ENCODE peak calls at places on chromosome X, in four cellular contexts. One of them, this sample, is unnamed.

GRCh38 chrX:7372843-7373525 is 225.0 kb upstream of the PUDP start:
- DNase-seq in GM12891: no peak
- DNase-seq in GM12878: no peak
- DNase-seq in K562: no peak
- DNase-seq in this sample: peak; percentile 3

GRCh38 chrX:38799995-38800394 is 1.3 kb upstream of the MID1IP1 start:
- DNase-seq in GM12891: no peak
- DNase-seq in GM12878: no peak
- DNase-seq in K562: no peak
- DNase-seq in this sample: no peak

GRCh38 chrX:24190500-24191156 is 41.1 kb downstream of the ZFX start:
- DNase-seq in GM12891: no peak
- DNase-seq in GM12878: no peak
- DNase-seq in K562: no peak
- DNase-seq in this sample: no peak

GRCh38 chrX:155745792-155746191 is 133.0 kb upstream of the TMLHE start:
- DNase-seq in GM12891: no peak
- DNase-seq in GM12878: no peak
- DNase-seq in K562: peak; percentile 56
- DNase-seq in this sample: no peak

GRCh38 chrX:100615015-100615414 is 21.6 kb downstream of the TSPAN6 start:
- DNase-seq in GM12891: no peak
- DNase-seq in GM12878: peak; percentile 32
- DNase-seq in K562: peak; percentile 7
- DNase-seq in this sample: no peak

GRCh38 chrX:68801737-68802290 is 27.0 kb upstream of the EFNB1 start:
- DNase-seq in GM12891: no peak
- DNase-seq in GM12878: no peak
- DNase-seq in K562: no peak
- DNase-seq in this sample: no peak

GRCh38 chrX:40996886-40997530 is 88.2 kb upstream of the USP9X start:
- DNase-seq in GM12891: no peak
- DNase-seq in GM12878: no peak
- DNase-seq in K562: peak; percentile 62
- DNase-seq in this sample: peak; percentile 77

GRCh38 chrX:70907900-70908299 is 611 bp downstream of the TEX11 start:
- DNase-seq in GM12891: no peak
- DNase-seq in GM12878: no peak
- DNase-seq in K562: no peak
- DNase-seq in this sample: no peak

GRCh38 chrX:27599928-27600327 is 9.8 kb downstream of the DCAF8L2 start:
- DNase-seq in GM12891: no peak
- DNase-seq in GM12878: no peak
- DNase-seq in K562: no peak
- DNase-seq in this sample: no peak

GRCh38 chrX:28312259-28312658 is 275.0 kb upstream of the IL1RAPL1 start:
- DNase-seq in GM12891: no peak
- DNase-seq in GM12878: no peak
- DNase-seq in K562: no peak
- DNase-seq in this sample: no peak

GRCh38 chrX:9464435-9465371 is at the start of gene TBL1X:
- DNase-seq in GM12891: peak; percentile 32
- DNase-seq in GM12878: no peak
- DNase-seq in K562: peak; percentile 88
- DNase-seq in this sample: no peak

GRCh38 chrX:9467181-9467580 is 2.3 kb downstream of the TBL1X start:
- DNase-seq in GM12891: no peak
- DNase-seq in GM12878: no peak
- DNase-seq in K562: no peak
- DNase-seq in this sample: no peak

GRCh38 chrX:9466711-9467110 is 1.9 kb downstream of the TBL1X start:
- DNase-seq in GM12891: no peak
- DNase-seq in GM12878: no peak
- DNase-seq in K562: no peak
- DNase-seq in this sample: no peak

GRCh38 chrX:9465380-9466114 is 689 bp downstream of the TBL1X start:
- DNase-seq in GM12891: peak; percentile 18
- DNase-seq in GM12878: no peak
- DNase-seq in K562: peak; percentile 32
- DNase-seq in this sample: no peak

GRCh38 chrX:9466115-9466495 is 1.2 kb downstream of the TBL1X start:
- DNase-seq in GM12891: peak; percentile 13
- DNase-seq in GM12878: no peak
- DNase-seq in K562: peak; percentile 39
- DNase-seq in this sample: no peak
- TF ChIP-seq SPI1 in GM12891: no peak
- TF ChIP-seq SPI1 in GM12878: no peak
- TF ChIP-seq SPI1 in K562: no peak
- TF ChIP-seq SPI1 in this sample: no peak

GRCh38 chrX:30282527-30282926 is 26.7 kb downstream of the NR0B1 start:
- DNase-seq in GM12891: no peak
- DNase-seq in GM12878: no peak
- DNase-seq in K562: peak; percentile 3
- DNase-seq in this sample: no peak

GRCh38 chrX:30275498-30275897 is 28.6 kb downstream of the MAGEB1 start:
- DNase-seq in GM12891: no peak
- DNase-seq in GM12878: no peak
- DNase-seq in K562: peak; percentile 10
- DNase-seq in this sample: no peak

GRCh38 chrX:30283456-30284200 is 25.6 kb downstream of the NR0B1 start:
- DNase-seq in GM12891: no peak
- DNase-seq in GM12878: no peak
- DNase-seq in K562: peak; percentile 62
- DNase-seq in this sample: no peak

GRCh38 chrX:30280428-30280827 is 28.8 kb downstream of the NR0B1 start:
- DNase-seq in GM12891: no peak
- DNase-seq in GM12878: no peak
- DNase-seq in K562: no peak
- DNase-seq in this sample: no peak

DNA sequence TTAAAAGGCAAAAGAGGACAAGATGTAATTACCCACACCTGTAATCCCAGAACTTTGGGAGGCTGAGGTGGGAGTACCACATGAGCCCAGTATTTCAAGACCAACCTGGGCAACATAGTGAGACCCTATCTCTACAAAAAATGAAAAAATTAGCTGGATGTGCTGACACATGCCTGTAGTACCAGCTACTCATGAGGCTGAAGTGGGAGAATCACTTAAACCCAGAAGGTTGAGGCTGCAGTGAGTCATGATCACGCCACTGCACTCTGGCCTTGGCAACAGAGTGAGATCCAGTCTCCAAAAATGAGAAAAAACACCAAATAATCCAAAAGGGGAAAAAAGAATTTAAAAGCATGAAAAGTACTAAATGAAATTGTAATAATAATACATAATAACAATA is 30.8 kb downstream of the NR0B1 start:
- DNase-seq in GM12891: no peak
- DNase-seq in GM12878: no peak
- DNase-seq in K562: no peak
- DNase-seq in this sample: no peak
- TF ChIP-seq SPI1 in GM12891: no peak
- TF ChIP-seq SPI1 in GM12878: no peak
- TF ChIP-seq SPI1 in K562: no peak
- TF ChIP-seq SPI1 in this sample: no peak

GRCh38 chrX:117743469-117744251 is 372.9 kb downstream of the KLHL13 start:
- DNase-seq in GM12891: no peak
- DNase-seq in GM12878: no peak
- DNase-seq in K562: no peak
- DNase-seq in this sample: no peak
- TF ChIP-seq SPI1 in GM12891: no peak
- TF ChIP-seq SPI1 in GM12878: no peak
- TF ChIP-seq SPI1 in K562: no peak
- TF ChIP-seq SPI1 in this sample: no peak

DNA sequence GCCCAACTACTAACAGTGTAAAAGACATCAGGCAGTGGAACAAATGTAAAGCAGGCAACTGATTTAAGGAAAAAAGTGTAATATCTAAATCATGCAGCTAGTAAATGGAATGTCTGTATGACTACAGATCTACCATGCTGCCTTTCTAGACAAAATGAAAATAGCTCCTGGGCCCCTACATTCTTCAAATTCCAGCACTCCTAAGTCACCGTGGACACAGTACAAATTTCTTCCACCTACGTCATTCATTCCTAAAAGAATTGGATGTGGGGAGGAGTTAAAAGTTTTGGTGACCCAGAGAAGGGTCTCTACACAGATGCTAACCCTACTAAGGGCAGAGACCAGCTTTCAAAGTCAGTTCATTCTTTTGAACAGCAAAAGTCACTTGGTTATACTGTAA is 137.2 kb upstream of the ARHGEF9 start:
- DNase-seq in GM12891: no peak
- DNase-seq in GM12878: no peak
- DNase-seq in K562: no peak
- DNase-seq in this sample: no peak
- TF ChIP-seq SPI1 in GM12891: no peak
- TF ChIP-seq SPI1 in GM12878: no peak
- TF ChIP-seq SPI1 in K562: no peak
- TF ChIP-seq SPI1 in this sample: no peak

GRCh38 chrX:131402124-131402811 is 113.2 kb upstream of the IGSF1 start:
- DNase-seq in GM12891: no peak
- DNase-seq in GM12878: no peak
- DNase-seq in K562: no peak
- DNase-seq in this sample: no peak

GRCh38 chrX:131393426-131393825 is 104.3 kb upstream of the IGSF1 start:
- DNase-seq in GM12891: no peak
- DNase-seq in GM12878: no peak
- DNase-seq in K562: no peak
- DNase-seq in this sample: no peak

GRCh38 chrX:131394384-131394783 is 105.3 kb upstream of the IGSF1 start:
- DNase-seq in GM12891: no peak
- DNase-seq in GM12878: no peak
- DNase-seq in K562: no peak
- DNase-seq in this sample: no peak

GRCh38 chrX:131399692-131400428 is 110.8 kb upstream of the IGSF1 start:
- DNase-seq in GM12891: no peak
- DNase-seq in GM12878: no peak
- DNase-seq in K562: no peak
- DNase-seq in this sample: no peak

DNA sequence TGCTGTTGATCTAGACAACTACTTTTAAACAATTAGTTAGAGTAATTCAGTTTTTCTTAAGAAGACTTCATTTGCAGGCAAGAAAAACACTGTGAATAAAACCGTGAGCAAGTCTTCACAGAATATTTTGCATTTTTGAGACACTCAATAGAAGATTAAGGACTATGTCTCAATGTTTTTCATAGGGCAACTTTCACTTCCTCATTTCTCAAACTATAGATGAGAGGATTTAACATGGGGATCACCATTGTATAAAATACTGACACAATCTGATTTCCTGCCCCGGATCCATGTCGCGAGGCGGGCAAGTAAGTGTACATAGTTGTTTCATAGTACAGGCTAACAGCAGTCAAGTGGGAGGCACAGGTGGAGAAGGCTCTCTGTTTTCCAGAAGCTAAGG is 108.8 kb upstream of the IGSF1 start:
- DNase-seq in GM12891: no peak
- DNase-seq in GM12878: no peak
- DNase-seq in K562: no peak
- DNase-seq in this sample: no peak
- TF ChIP-seq SPI1 in GM12891: peak; percentile 75
- TF ChIP-seq SPI1 in GM12878: peak; percentile 72
- TF ChIP-seq SPI1 in K562: peak; percentile 45
- TF ChIP-seq SPI1 in this sample: peak; percentile 39

This sample was measured in HL-60.